ENCODE peak calls at places on chromosomes 12 and 14, in nine cellular contexts. One of them, this sample, is unnamed.

GRCh38 chr12:120230326-120230973 is 29.5 kb upstream of the RPLP0 start:
- DNase-seq in A549: peak
- DNase-seq in HepG2: peak
- DNase-seq in WTC11: peak
- DNase-seq in SK-N-SH: peak
- DNase-seq in NB4: no peak
- DNase-seq in GM12878: no peak
- DNase-seq in endothelial cell of umbilical vein: peak
- DNase-seq in K562: peak
- DNase-seq in this sample: peak

GRCh38 chr12:80313184-80313583 is 130.9 kb upstream of the PTPRQ start:
- DNase-seq in A549: no peak
- DNase-seq in HepG2: no peak
- DNase-seq in WTC11: no peak
- DNase-seq in SK-N-SH: no peak
- DNase-seq in NB4: no peak
- DNase-seq in GM12878: no peak
- DNase-seq in endothelial cell of umbilical vein: peak
- DNase-seq in K562: no peak
- DNase-seq in this sample: no peak

GRCh38 chr12:28114488-28114887 is 75.8 kb upstream of the CCDC91 start:
- DNase-seq in A549: peak
- DNase-seq in HepG2: no peak
- DNase-seq in WTC11: no peak
- DNase-seq in SK-N-SH: no peak
- DNase-seq in NB4: no peak
- DNase-seq in GM12878: no peak
- DNase-seq in endothelial cell of umbilical vein: no peak
- DNase-seq in K562: no peak
- DNase-seq in this sample: no peak

GRCh38 chr12:80299976-80300375 is 144.1 kb upstream of the PTPRQ start:
- DNase-seq in A549: no peak
- DNase-seq in HepG2: no peak
- DNase-seq in WTC11: no peak
- DNase-seq in SK-N-SH: no peak
- DNase-seq in NB4: no peak
- DNase-seq in GM12878: peak
- DNase-seq in endothelial cell of umbilical vein: no peak
- DNase-seq in K562: no peak
- DNase-seq in this sample: no peak

GRCh38 chr14:99872786-99873440 is 79.7 kb downstream of the EML1 start:
- DNase-seq in A549: no peak
- DNase-seq in HepG2: no peak
- DNase-seq in WTC11: peak
- DNase-seq in SK-N-SH: peak
- DNase-seq in NB4: no peak
- DNase-seq in GM12878: no peak
- DNase-seq in endothelial cell of umbilical vein: peak
- DNase-seq in K562: no peak
- DNase-seq in this sample: no peak

GRCh38 chr12:25904442-25904841 is 54.0 kb upstream of the RASSF8 start:
- DNase-seq in A549: no peak
- DNase-seq in HepG2: no peak
- DNase-seq in WTC11: no peak
- DNase-seq in SK-N-SH: no peak
- DNase-seq in NB4: peak
- DNase-seq in GM12878: no peak
- DNase-seq in endothelial cell of umbilical vein: no peak
- DNase-seq in K562: no peak
- DNase-seq in this sample: no peak

GRCh38 chr12:1576410-1577240 is 17.8 kb downstream of the FBXL14 start:
- DNase-seq in A549: no peak
- DNase-seq in HepG2: no peak
- DNase-seq in WTC11: no peak
- DNase-seq in SK-N-SH: peak
- DNase-seq in NB4: no peak
- DNase-seq in GM12878: no peak
- DNase-seq in endothelial cell of umbilical vein: no peak
- DNase-seq in K562: peak
- DNase-seq in this sample: no peak

GRCh38 chr14:105087963-105088811 is 23.0 kb upstream of the GPR132 start:
- DNase-seq in A549: peak
- DNase-seq in HepG2: peak
- DNase-seq in WTC11: peak
- DNase-seq in SK-N-SH: peak
- DNase-seq in NB4: peak
- DNase-seq in GM12878: no peak
- DNase-seq in endothelial cell of umbilical vein: no peak
- DNase-seq in K562: no peak
- DNase-seq in this sample: no peak

GRCh38 chr14:38143651-38144505 is 63.8 kb upstream of the SSTR1 start:
- DNase-seq in A549: no peak
- DNase-seq in HepG2: no peak
- DNase-seq in WTC11: no peak
- DNase-seq in SK-N-SH: no peak
- DNase-seq in NB4: no peak
- DNase-seq in GM12878: no peak
- DNase-seq in endothelial cell of umbilical vein: peak
- DNase-seq in K562: no peak
- DNase-seq in this sample: no peak

GRCh38 chr12:122282066-122282465 is 15.8 kb upstream of the VPS33A start:
- DNase-seq in A549: peak
- DNase-seq in HepG2: no peak
- DNase-seq in WTC11: no peak
- DNase-seq in SK-N-SH: no peak
- DNase-seq in NB4: no peak
- DNase-seq in GM12878: no peak
- DNase-seq in endothelial cell of umbilical vein: peak
- DNase-seq in K562: no peak
- DNase-seq in this sample: no peak

GRCh38 chr12:115598827-115599226 is 678.7 kb downstream of the MED13L start:
- DNase-seq in A549: no peak
- DNase-seq in HepG2: no peak
- DNase-seq in WTC11: no peak
- DNase-seq in SK-N-SH: no peak
- DNase-seq in NB4: no peak
- DNase-seq in GM12878: no peak
- DNase-seq in endothelial cell of umbilical vein: no peak
- DNase-seq in K562: no peak
- DNase-seq in this sample: no peak
- TF ChIP-seq MAX in A549: no peak
- TF ChIP-seq MAX in HepG2: no peak
- TF ChIP-seq MAX in WTC11: no peak
- TF ChIP-seq MAX in SK-N-SH: no peak
- TF ChIP-seq MAX in NB4: no peak
- TF ChIP-seq MAX in GM12878: no peak
- TF ChIP-seq MAX in endothelial cell of umbilical vein: no peak
- TF ChIP-seq MAX in K562: no peak
- TF ChIP-seq MAX in this sample: no peak

DNA sequence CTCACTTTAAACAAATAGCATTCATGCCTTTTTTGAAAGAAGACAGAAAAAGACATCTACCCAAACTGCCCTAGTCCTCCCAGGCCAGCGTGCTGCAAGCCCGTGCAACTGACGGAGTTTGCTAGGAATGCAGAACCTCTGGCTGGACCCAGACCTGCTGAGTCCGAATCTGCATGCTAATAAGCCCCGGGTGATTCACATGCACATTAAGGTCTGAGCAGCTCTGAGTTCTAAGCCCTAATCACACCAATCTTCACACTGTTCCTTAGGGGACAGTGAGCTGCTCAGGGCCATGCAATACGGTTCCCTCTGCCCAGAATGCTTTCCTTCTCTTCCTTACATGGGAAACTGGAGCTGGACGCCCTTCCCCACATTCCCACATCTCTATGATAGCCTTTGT is 25.2 kb downstream of the HAL start:
- DNase-seq in A549: no peak
- DNase-seq in HepG2: no peak
- DNase-seq in WTC11: peak
- DNase-seq in SK-N-SH: no peak
- DNase-seq in NB4: no peak
- DNase-seq in GM12878: no peak
- DNase-seq in endothelial cell of umbilical vein: no peak
- DNase-seq in K562: no peak
- DNase-seq in this sample: no peak
- TF ChIP-seq MAX in A549: no peak
- TF ChIP-seq MAX in HepG2: no peak
- TF ChIP-seq MAX in WTC11: peak
- TF ChIP-seq MAX in SK-N-SH: no peak
- TF ChIP-seq MAX in NB4: no peak
- TF ChIP-seq MAX in GM12878: no peak
- TF ChIP-seq MAX in endothelial cell of umbilical vein: no peak
- TF ChIP-seq MAX in K562: no peak
- TF ChIP-seq MAX in this sample: no peak

GRCh38 chr14:91369628-91370445 is 47.8 kb downstream of the CCDC88C start:
- DNase-seq in A549: no peak
- DNase-seq in HepG2: peak
- DNase-seq in WTC11: no peak
- DNase-seq in SK-N-SH: no peak
- DNase-seq in NB4: no peak
- DNase-seq in GM12878: no peak
- DNase-seq in endothelial cell of umbilical vein: peak
- DNase-seq in K562: no peak
- DNase-seq in this sample: no peak
- TF ChIP-seq MAX in A549: no peak
- TF ChIP-seq MAX in HepG2: no peak
- TF ChIP-seq MAX in WTC11: no peak
- TF ChIP-seq MAX in SK-N-SH: no peak
- TF ChIP-seq MAX in NB4: no peak
- TF ChIP-seq MAX in GM12878: no peak
- TF ChIP-seq MAX in endothelial cell of umbilical vein: no peak
- TF ChIP-seq MAX in K562: no peak
- TF ChIP-seq MAX in this sample: no peak

GRCh38 chr12:70402597-70402996 is 36.5 kb downstream of the KCNMB4 start:
- DNase-seq in A549: no peak
- DNase-seq in HepG2: no peak
- DNase-seq in WTC11: no peak
- DNase-seq in SK-N-SH: no peak
- DNase-seq in NB4: no peak
- DNase-seq in GM12878: no peak
- DNase-seq in endothelial cell of umbilical vein: no peak
- DNase-seq in K562: no peak
- DNase-seq in this sample: peak

GRCh38 chr12:70398002-70398401 is 31.9 kb downstream of the KCNMB4 start:
- DNase-seq in A549: no peak
- DNase-seq in HepG2: no peak
- DNase-seq in WTC11: no peak
- DNase-seq in SK-N-SH: no peak
- DNase-seq in NB4: no peak
- DNase-seq in GM12878: no peak
- DNase-seq in endothelial cell of umbilical vein: no peak
- DNase-seq in K562: no peak
- DNase-seq in this sample: no peak

GRCh38 chr12:70400124-70400523 is 34.0 kb downstream of the KCNMB4 start:
- DNase-seq in A549: no peak
- DNase-seq in HepG2: no peak
- DNase-seq in WTC11: no peak
- DNase-seq in SK-N-SH: no peak
- DNase-seq in NB4: no peak
- DNase-seq in GM12878: no peak
- DNase-seq in endothelial cell of umbilical vein: no peak
- DNase-seq in K562: no peak
- DNase-seq in this sample: no peak

GRCh38 chr12:70399319-70399718 is 33.2 kb downstream of the KCNMB4 start:
- DNase-seq in A549: no peak
- DNase-seq in HepG2: no peak
- DNase-seq in WTC11: no peak
- DNase-seq in SK-N-SH: no peak
- DNase-seq in NB4: no peak
- DNase-seq in GM12878: no peak
- DNase-seq in endothelial cell of umbilical vein: no peak
- DNase-seq in K562: no peak
- DNase-seq in this sample: no peak

GRCh38 chr12:70398862-70399261 is 32.8 kb downstream of the KCNMB4 start:
- DNase-seq in A549: no peak
- DNase-seq in HepG2: no peak
- DNase-seq in WTC11: no peak
- DNase-seq in SK-N-SH: no peak
- DNase-seq in NB4: no peak
- DNase-seq in GM12878: no peak
- DNase-seq in endothelial cell of umbilical vein: no peak
- DNase-seq in K562: no peak
- DNase-seq in this sample: no peak
- TF ChIP-seq MAX in A549: no peak
- TF ChIP-seq MAX in HepG2: no peak
- TF ChIP-seq MAX in WTC11: no peak
- TF ChIP-seq MAX in SK-N-SH: no peak
- TF ChIP-seq MAX in NB4: no peak
- TF ChIP-seq MAX in GM12878: no peak
- TF ChIP-seq MAX in endothelial cell of umbilical vein: no peak
- TF ChIP-seq MAX in K562: no peak
- TF ChIP-seq MAX in this sample: no peak

GRCh38 chr12:22715254-22715653 is 90.3 kb downstream of the ETNK1 start:
- DNase-seq in A549: no peak
- DNase-seq in HepG2: no peak
- DNase-seq in WTC11: no peak
- DNase-seq in SK-N-SH: no peak
- DNase-seq in NB4: no peak
- DNase-seq in GM12878: no peak
- DNase-seq in endothelial cell of umbilical vein: no peak
- DNase-seq in K562: no peak
- DNase-seq in this sample: no peak

GRCh38 chr12:22712083-22712482 is 87.1 kb downstream of the ETNK1 start:
- DNase-seq in A549: no peak
- DNase-seq in HepG2: no peak
- DNase-seq in WTC11: no peak
- DNase-seq in SK-N-SH: no peak
- DNase-seq in NB4: no peak
- DNase-seq in GM12878: no peak
- DNase-seq in endothelial cell of umbilical vein: no peak
- DNase-seq in K562: no peak
- DNase-seq in this sample: no peak

DNA sequence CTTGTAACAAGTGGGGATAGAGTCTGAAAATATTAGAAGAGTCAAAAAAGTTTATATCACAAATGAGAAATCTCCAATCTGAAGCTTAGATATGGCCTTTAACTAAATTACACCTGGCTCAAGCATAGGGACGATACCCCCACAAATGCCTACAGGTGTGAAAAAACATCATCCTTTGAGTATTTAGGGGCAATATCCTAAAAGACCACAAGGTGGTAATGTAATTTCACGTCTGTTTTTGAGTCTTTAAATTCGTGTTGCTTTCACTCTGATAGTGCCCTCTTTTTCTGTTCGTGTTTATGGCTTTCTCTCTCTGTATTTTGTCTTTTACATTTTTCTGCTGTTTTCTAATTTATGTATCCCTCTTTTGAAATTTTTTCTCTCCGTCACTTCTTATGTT is 84.3 kb downstream of the ETNK1 start:
- DNase-seq in A549: peak
- DNase-seq in HepG2: peak
- DNase-seq in WTC11: no peak
- DNase-seq in SK-N-SH: peak
- DNase-seq in NB4: peak
- DNase-seq in GM12878: peak
- DNase-seq in endothelial cell of umbilical vein: peak
- DNase-seq in K562: peak
- DNase-seq in this sample: peak
- TF ChIP-seq MAX in A549: no peak
- TF ChIP-seq MAX in HepG2: no peak
- TF ChIP-seq MAX in WTC11: no peak
- TF ChIP-seq MAX in SK-N-SH: no peak
- TF ChIP-seq MAX in NB4: no peak
- TF ChIP-seq MAX in GM12878: no peak
- TF ChIP-seq MAX in endothelial cell of umbilical vein: no peak
- TF ChIP-seq MAX in K562: no peak
- TF ChIP-seq MAX in this sample: no peak

This sample was measured in HCT116.